ENCODE peak calls at places on chromosomes 3 and 15, in five cellular contexts. N is HTR-8/SVneo, B is fibroblast of the conjunctiva, I is SJSA1, M is GM19239. J is an unnamed sample.

GRCh38 chr15:62118446-62118964 is 46.6 kb downstream of the C2CD4B start:
- DNase-seq in N (no peak), B (no peak), I (no peak), M (no peak), J (no peak)

GRCh38 chr15:84387086-84387485 is 151.5 kb downstream of the GOLGA6L4 start:
- DNase-seq in N (no peak), B (no peak), I (no peak), M (no peak), J (no peak)

GRCh38 chr3:59573911-59574310 is 524.1 kb upstream of the CFAP20DC start:
- DNase-seq in N (no peak), B (peak; percentile 90), I (peak; percentile 36), M (no peak), J (no peak)

GRCh38 chr3:138362536-138362935 is 14.2 kb downstream of the MRAS start:
- DNase-seq in N (no peak), B (no peak), I (no peak), M (no peak), J (no peak)

GRCh38 chr15:64144192-64144564 is 7.4 kb upstream of the SNX22 start:
- DNase-seq in N (no peak), B (no peak), I (no peak), M (no peak), J (no peak)

GRCh38 chr3:37115451-37115850 is 58.9 kb downstream of the LRRFIP2 start:
- DNase-seq in N (no peak), B (no peak), I (peak; percentile 29), M (no peak), J (no peak)

GRCh38 chr3:10404377-10404776 is 83.5 kb upstream of the SEC13 start:
- DNase-seq in N (no peak), B (no peak), I (no peak), M (no peak), J (no peak)

GRCh38 chr3:127748754-127749327 is 73.5 kb downstream of the MGLL start:
- DNase-seq in N (no peak), B (no peak), I (peak; percentile 48), M (no peak), J (no peak)

GRCh38 chr3:46719044-46719565 is 1.4 kb upstream of the PRSS50 start:
- DNase-seq in N (no peak), B (no peak), I (no peak), M (no peak), J (no peak)

GRCh38 chr15:101357333-101357732 is 62.3 kb upstream of the SNRPA1 start:
- DNase-seq in N (no peak), B (no peak), I (no peak), M (no peak), J (no peak)

GRCh38 chr15:62727501-62727900 is 315.0 kb upstream of the TPM1 start:
- DNase-seq in N (no peak), B (no peak), I (no peak), M (no peak), J (no peak)

GRCh38 chr3:44419923-44420650 is 57.4 kb downstream of the ZNF445 start:
- DNase-seq in N (no peak), B (no peak), I (no peak), M (no peak), J (no peak)

GRCh38 chr15:58241872-58242271 is 103.7 kb downstream of the AQP9 start:
- DNase-seq in N (no peak), B (no peak), I (no peak), M (no peak), J (no peak)

GRCh38 chr3:187718802-187719201 is 16.4 kb upstream of the RTP2 start:
- DNase-seq in N (no peak), B (no peak), I (no peak), M (no peak), J (no peak)

GRCh38 chr3:128917291-128917690 is 37.9 kb downstream of the ACAD9 start:
- DNase-seq in N (no peak), B (no peak), I (no peak), M (no peak), J (no peak)